ENCODE peak calls at places on chromosomes 3 and 15, in six cellular contexts. L, K, Y, H, D and M are unnamed samples.
A peak's percentile ranks its signal among the peaks of the same experiment; 100 is the strongest.

GRCh38 chr3:61087465-61087864 is 163.8 kb downstream of the FHIT start:
- DNase-seq in L (no peak), K (no peak), Y (no peak), H (no peak), D (no peak), M (no peak)

GRCh38 chr3:127998596-127998995 is 53.6 kb upstream of the SEC61A1 start:
- DNase-seq in L (no peak), K (peak; percentile 28), Y (no peak), H (no peak), D (no peak), M (no peak)

GRCh38 chr15:64895285-64896065 is 16.2 kb upstream of the ANKDD1A start:
- DNase-seq in L (peak; percentile 21), K (peak; percentile 78), Y (peak; percentile 35), H (no peak), D (no peak), M (peak; percentile 53)

GRCh38 chr15:95888762-95889161 is 441.7 kb upstream of the NR2F2 start:
- DNase-seq in L (no peak), K (no peak), Y (no peak), H (no peak), D (no peak), M (no peak)

GRCh38 chr15:67067161-67067853 is 1.9 kb downstream of the SMAD3 start:
- DNase-seq in L (no peak), K (no peak), Y (no peak), H (no peak), D (no peak), M (peak; percentile 68)

GRCh38 chr3:179029096-179029495 is 42.5 kb downstream of the ZMAT3 start:
- DNase-seq in L (no peak), K (no peak), Y (no peak), H (no peak), D (no peak), M (no peak)

GRCh38 chr15:25568751-25569150 is 129.9 kb upstream of the UBE3A start:
- DNase-seq in L (no peak), K (no peak), Y (no peak), H (no peak), D (peak; percentile 73), M (no peak)

GRCh38 chr3:106004137-106004600 is 135.4 kb upstream of the CBLB start:
- DNase-seq in L (no peak), K (no peak), Y (no peak), H (no peak), D (no peak), M (no peak)

GRCh38 chr3:8970971-8971589 is 7.8 kb upstream of the RAD18 start:
- DNase-seq in L (peak; percentile 60), K (no peak), Y (peak; percentile 79), H (peak; percentile 50), D (no peak), M (no peak)

GRCh38 chr15:39584662-39585393 is 3.9 kb downstream of the THBS1 start:
- DNase-seq in L (no peak), K (no peak), Y (no peak), H (no peak), D (no peak), M (no peak)

GRCh38 chr15:96600350-96600749 is 269.9 kb downstream of the NR2F2 start:
- DNase-seq in L (no peak), K (no peak), Y (no peak), H (no peak), D (no peak), M (no peak)

GRCh38 chr15:28892789-28893610 is 7.2 kb downstream of the APBA2 start:
- DNase-seq in L (no peak), K (peak; percentile 26), Y (no peak), H (no peak), D (no peak), M (no peak)

GRCh38 chr3:42502429-42503250 is at the start of gene VIPR1:
- DNase-seq in L (peak; percentile 89), K (peak; percentile 89), Y (peak; percentile 94), H (peak; percentile 97), D (peak; percentile 88), M (peak; percentile 93)

GRCh38 chr3:188707396-188708288 is 464.1 kb upstream of the TPRG1 start:
- DNase-seq in L (no peak), K (no peak), Y (no peak), H (no peak), D (no peak), M (no peak)

GRCh38 chr3:124924741-124925140 is 9.8 kb downstream of the MUC13 start:
- DNase-seq in L (no peak), K (no peak), Y (no peak), H (no peak), D (no peak), M (no peak)

GRCh38 chr3:103403191-103403590 is 968.4 kb downstream of the ZPLD1 start:
- DNase-seq in L (no peak), K (no peak), Y (no peak), H (no peak), D (no peak), M (no peak)

GRCh38 chr3:180420804-180421203 is 181.2 kb upstream of the TTC14 start:
- DNase-seq in L (no peak), K (no peak), Y (no peak), H (no peak), D (no peak), M (no peak)

GRCh38 chr3:138803006-138803653 is 31.6 kb downstream of the PIK3CB start:
- DNase-seq in L (no peak), K (no peak), Y (no peak), H (no peak), D (no peak), M (no peak)

GRCh38 chr3:110589381-110589780 is 482.2 kb upstream of the NECTIN3 start:
- DNase-seq in L (no peak), K (no peak), Y (no peak), H (no peak), D (no peak), M (no peak)